ENCODE peak calls at places on chromosomes 16 and 17, in six cellular contexts. N, J, B, S, C and A are unnamed samples.

GRCh38 chr16:27310576-27311448 is 3.0 kb upstream of the IL4R start:
- DNase-seq in B (no peak), C (no peak), J (no peak), S (no peak), N (no peak), A (peak)

GRCh38 chr16:73847090-73847489 is 449.5 kb upstream of the PSMD7 start:
- DNase-seq in S (no peak), J (no peak), N (no peak), C (no peak), B (no peak), A (no peak)

GRCh38 chr17:1559047-1559742 is 3.4 kb downstream of the PITPNA start:
- DNase-seq in C (no peak), J (no peak), S (no peak), B (no peak), N (no peak), A (peak)

GRCh38 chr17:82978765-82979349 is 100.6 kb upstream of the METRNL start:
- DNase-seq in B (no peak), S (no peak), N (no peak), J (no peak), C (no peak), A (no peak)

GRCh38 chr17:80793421-80793820 is 198.2 kb upstream of the CHMP6 start:
- DNase-seq in B (no peak), C (no peak), S (no peak), N (no peak), J (no peak), A (peak)

GRCh38 chr17:10313037-10313672 is 59.7 kb downstream of the MYH13 start:
- DNase-seq in S (no peak), J (no peak), B (no peak), C (no peak), N (no peak), A (no peak)

GRCh38 chr16:83878838-83879237 is 20.1 kb upstream of the MLYCD start:
- DNase-seq in N (no peak), B (peak), S (no peak), J (peak), C (no peak), A (no peak)

GRCh38 chr17:78133971-78134898 is 3.7 kb downstream of the TMC8 start:
- DNase-seq in S (peak), B (peak), C (no peak), J (peak), N (no peak), A (peak)

GRCh38 chr16:85313541-85314208 is 201.4 kb upstream of the CIBAR2 start:
- DNase-seq in J (peak), N (no peak), C (no peak), B (no peak), S (no peak), A (no peak)

GRCh38 chr17:35498429-35499178 is 38.9 kb downstream of the SLFN12L start:
- DNase-seq in N (no peak), J (no peak), S (no peak), C (no peak), B (no peak), A (no peak)
- H3K4me3 ChIP-seq in N (peak), J (no peak), S (no peak), C (no peak), B (no peak), A (no peak)

GRCh38 chr17:55577011-55577586 is 65.8 kb upstream of the SMIM36 start:
- DNase-seq in B (peak), N (peak), S (no peak), J (peak), C (peak), A (peak)
- H3K4me3 ChIP-seq in B (no peak), N (peak), S (peak), J (no peak), C (peak), A (peak)

GRCh38 chr17:15261063-15261817 is 3.9 kb downstream of the PMP22 start:
- DNase-seq in C (no peak), N (peak), S (no peak), B (peak), J (no peak), A (peak)
- H3K4me3 ChIP-seq in C (peak), N (peak), S (peak), B (peak), J (peak), A (peak)

GRCh38 chr16:67650023-67650422 is 5.1 kb downstream of the CARMIL2 start:
- DNase-seq in N (no peak), J (no peak), C (no peak), B (no peak), S (no peak), A (no peak)

GRCh38 chr16:67649494-67649931 is 4.6 kb downstream of the CARMIL2 start:
- DNase-seq in J (no peak), B (no peak), S (no peak), N (no peak), C (no peak), A (peak)

GRCh38 chr16:67648088-67648763 is 3.3 kb downstream of the CARMIL2 start:
- DNase-seq in C (no peak), B (no peak), J (no peak), N (no peak), S (no peak), A (no peak)

GRCh38 chr16:67647681-67648080 is 2.7 kb downstream of the CARMIL2 start:
- DNase-seq in S (no peak), C (no peak), N (no peak), J (no peak), B (no peak), A (no peak)

GRCh38 chr16:67648764-67649407 is 3.9 kb downstream of the CARMIL2 start:
- DNase-seq in N (no peak), B (no peak), C (no peak), S (no peak), J (no peak), A (peak)
- H3K4me3 ChIP-seq in N (no peak), B (no peak), C (no peak), S (no peak), J (no peak), A (no peak)

DNA sequence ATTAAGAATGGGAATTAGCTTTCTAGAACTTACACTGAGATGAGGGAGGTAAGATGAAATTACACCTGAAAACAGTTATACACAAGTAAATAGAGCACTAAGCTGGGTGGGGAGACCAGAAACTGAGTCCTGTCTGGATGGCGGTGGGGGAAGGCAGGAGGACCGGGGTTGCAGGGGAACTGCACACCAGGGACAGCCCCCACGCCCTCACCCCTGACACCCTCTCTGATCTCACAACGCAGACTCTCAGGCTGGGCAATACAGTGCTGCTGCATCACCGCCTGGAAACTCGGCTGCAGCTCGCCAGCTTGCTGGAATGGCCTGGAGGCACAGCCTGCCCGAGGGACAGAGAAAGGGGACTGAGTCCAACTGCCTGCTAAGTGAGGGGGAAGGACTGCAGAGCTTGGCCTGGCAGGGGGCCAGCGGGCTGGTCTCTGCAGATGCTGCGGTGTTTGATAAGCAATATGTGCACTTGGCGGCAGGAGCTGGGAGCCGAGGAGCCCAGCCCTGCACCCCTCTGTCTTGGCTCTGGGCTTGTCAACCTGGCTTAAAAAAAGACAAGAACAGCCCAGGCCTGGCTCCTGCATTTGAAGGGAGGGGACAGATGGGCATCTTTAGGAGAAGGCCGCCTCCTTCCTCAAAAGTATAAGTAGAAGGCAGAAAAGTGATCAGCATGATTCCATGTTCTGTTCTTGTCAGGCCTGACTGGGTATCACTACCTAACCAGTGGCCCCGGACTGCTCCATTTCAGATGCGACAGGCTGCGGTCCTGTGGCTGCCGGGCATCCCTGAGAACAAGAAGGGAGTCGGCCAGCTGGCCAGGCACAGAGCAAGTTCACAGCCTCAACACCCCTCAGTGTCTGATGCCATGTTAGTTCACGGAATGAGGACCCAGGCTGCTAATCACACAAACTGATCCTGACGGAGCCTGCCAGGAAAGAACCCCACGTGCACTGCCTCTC is 30.2 kb downstream of the SPHK1 start:
- DNase-seq in N (peak), B (peak), S (no peak), C (no peak), J (no peak), A (peak)
- H3K4me3 ChIP-seq in N (no peak), B (no peak), S (no peak), C (no peak), J (no peak), A (no peak)

DNA sequence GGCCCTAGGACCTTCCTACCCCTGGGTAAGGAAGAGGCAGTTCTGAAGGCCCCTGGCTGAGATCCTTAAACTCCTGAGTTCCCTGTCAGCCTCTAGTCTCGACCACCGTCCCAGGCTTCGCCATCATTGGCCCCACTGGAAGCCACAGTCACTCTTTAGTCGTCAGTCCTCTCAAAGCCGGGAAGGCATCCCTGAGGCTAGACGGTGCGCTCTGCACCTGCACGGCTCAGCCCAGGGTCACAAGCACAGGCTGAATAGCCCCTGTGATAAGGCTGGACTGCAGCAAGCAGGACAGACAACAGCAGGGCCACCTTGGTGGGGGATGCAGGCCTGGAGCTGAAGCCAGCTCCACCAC is 3.3 kb upstream of the HEXIM1 start:
- DNase-seq in S (no peak), N (peak), B (no peak), J (no peak), C (no peak), A (peak)
- H3K4me3 ChIP-seq in S (no peak), N (peak), B (no peak), J (no peak), C (no peak), A (no peak)

GRCh38 chr16:79463839-79464238 is 136.7 kb downstream of the MAF start:
- DNase-seq in S (no peak), J (no peak), C (no peak), N (no peak), B (no peak), A (no peak)
- H3K4me3 ChIP-seq in S (no peak), J (no peak), C (no peak), N (no peak), B (no peak), A (no peak)

DNA sequence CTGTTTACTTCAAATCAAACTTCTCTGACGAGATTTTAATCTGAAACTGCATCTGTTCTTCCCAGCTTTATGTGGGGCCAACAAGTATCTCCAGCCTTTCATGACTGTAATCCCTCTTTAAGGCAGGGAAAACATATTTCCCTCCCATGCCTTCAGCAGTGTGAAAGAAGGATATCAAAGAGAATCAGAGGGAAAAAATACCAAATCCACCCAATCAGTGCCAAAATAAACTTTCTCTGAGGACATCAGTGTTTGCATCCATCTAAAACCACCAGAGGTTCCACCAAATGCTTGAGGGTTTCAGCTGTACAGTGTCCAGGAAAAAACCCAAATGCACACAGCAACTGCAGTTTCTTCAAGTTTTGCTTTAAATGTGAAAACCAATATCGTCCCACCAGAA is 14.5 kb downstream of the CMTM3 start:
- DNase-seq in J (no peak), N (no peak), C (peak), B (no peak), S (no peak), A (no peak)
- H3K4me3 ChIP-seq in J (no peak), N (no peak), C (no peak), B (no peak), S (no peak), A (no peak)